ENCODE peak calls at places on chromosomes 2 and 18, in seven cellular contexts. X is tibial artery; N is activated effector memory CD4-positive, alpha-beta T cell treated with anti-CD3 and anti-CD28 coated beads, Interleukin-2, amount 50 U/mL, for 16 hours; V is activated T-cell treated with anti-CD3 and anti-CD28 coated beads for 48 hours; W is effector CD4-positive, alpha-beta T cell; M is naive thymus-derived CD4-positive, alpha-beta T cell; T is fibroblast of lung. E is an unnamed sample.

GRCh38 chr2:137888845-137889244 is 75.4 kb upstream of the HNMT start:
- DNase-seq in W (no peak), N (no peak), M (no peak), T (peak; percentile 16), V (no peak), X (no peak), E (no peak)

GRCh38 chr2:138503087-138503442 is 1.5 kb downstream of the SPOPL start:
- DNase-seq in X (no peak), W (no peak), M (no peak), V (no peak), N (no peak), T (peak; percentile 18), E (no peak)

GRCh38 chr2:217642944-217643343 is 359.9 kb downstream of the TNS1 start:
- DNase-seq in N (no peak), V (no peak), M (no peak), T (no peak), W (no peak), X (no peak), E (no peak)

GRCh38 chr2:42569116-42569711 is 782 bp downstream of the MTA3 start:
- DNase-seq in V (peak; percentile 7), T (peak; percentile 39), M (peak; percentile 30), N (peak; percentile 62), X (no peak), W (no peak), E (no peak)

GRCh38 chr18:36149514-36150289 is 20.0 kb downstream of the ELP2 start:
- DNase-seq in M (no peak), X (no peak), N (no peak), V (no peak), W (no peak), T (no peak), E (no peak)

GRCh38 chr2:23639406-23639982 is 254.5 kb downstream of the KLHL29 start:
- DNase-seq in N (no peak), W (no peak), M (no peak), X (no peak), V (no peak), T (no peak), E (no peak)

GRCh38 chr2:50746526-50746925 is 285.4 kb downstream of the NRXN1 start:
- DNase-seq in W (no peak), N (no peak), M (no peak), T (peak; percentile 50), X (no peak), V (no peak), E (no peak)

GRCh38 chr18:39946623-39947061 is 2008.4 kb upstream of the PIK3C3 start:
- DNase-seq in W (no peak), X (no peak), V (no peak), N (no peak), M (no peak), T (peak; percentile 88), E (no peak)

GRCh38 chr2:11482473-11483031 is 16.6 kb upstream of the E2F6 start:
- DNase-seq in N (no peak), M (no peak), V (no peak), T (no peak), X (no peak), W (no peak), E (no peak)

GRCh38 chr2:7730449-7730848 is 813.2 kb downstream of the RNF144A start:
- DNase-seq in X (no peak), W (no peak), M (no peak), T (no peak), N (peak; percentile 66), V (peak; percentile 16), E (no peak)

GRCh38 chr2:23656597-23656973 is 270.3 kb downstream of the ATAD2B start:
- DNase-seq in N (no peak), W (no peak), X (no peak), V (no peak), T (no peak), M (no peak), E (no peak)

GRCh38 chr2:19357383-19358241 is 811 bp downstream of the OSR1 start:
- DNase-seq in X (no peak), V (no peak), M (no peak), W (no peak), N (peak; percentile 59), T (peak; percentile 20), E (no peak)

GRCh38 chr2:98502556-98503335 is 58.1 kb downstream of the INPP4A start:
- DNase-seq in X (peak; percentile 37), V (no peak), M (no peak), T (peak; percentile 86), W (no peak), N (no peak), E (no peak)

GRCh38 chr18:76686737-76687231 is 135.6 kb upstream of the ZNF236 start:
- DNase-seq in W (no peak), N (no peak), V (no peak), X (peak; percentile 76), T (peak; percentile 72), M (no peak), E (no peak)

GRCh38 chr2:237935740-237936452 is 30.9 kb upstream of the UBE2F start:
- DNase-seq in W (no peak), X (no peak), T (peak; percentile 24), V (no peak), N (no peak), M (no peak), E (no peak)

GRCh38 chr2:129069875-129070594 is 751.4 kb upstream of the HS6ST1 start:
- DNase-seq in M (no peak), T (no peak), V (no peak), X (no peak), N (no peak), W (no peak), E (no peak)

GRCh38 chr2:156728328-156728727 is 292.1 kb downstream of the GPD2 start:
- DNase-seq in M (no peak), V (no peak), X (no peak), T (no peak), W (no peak), N (no peak), E (no peak)

GRCh38 chr2:106107509-106108131 is 86.5 kb downstream of the UXS1 start:
- DNase-seq in N (peak; percentile 84), T (peak; percentile 56), M (peak; percentile 51), V (peak; percentile 41), W (peak; percentile 41), X (no peak), E (peak; percentile 31)

GRCh38 chr2:148048475-148049221 is 27.8 kb downstream of the MBD5 start:
- DNase-seq in M (no peak), V (no peak), W (no peak), N (no peak), X (no peak), T (peak; percentile 73), E (no peak)

GRCh38 chr2:159716857-159717256 is 4.6 kb downstream of the MARCHF7 start:
- DNase-seq in V (no peak), X (no peak), M (no peak), T (no peak), N (no peak), W (no peak), E (no peak)

GRCh38 chr18:43396266-43396665 is 119.0 kb upstream of the SYT4 start:
- DNase-seq in T (peak; percentile 9), M (no peak), N (no peak), X (no peak), V (no peak), W (no peak), E (no peak)

E was measured in T follicular helper cell.